ENCODE peak calls at places on chromosomes 13 and 19, in seven cellular contexts. G is AG04450, T is brain microvascular endothelial cell, E is left ventricle myocardium inferior, F is ovary, K is fibroblast of mammary gland, H is tibial artery. C is an unnamed sample.

GRCh38 chr13:57631607-57632275 is at the start of gene PCDH17:
- DNase-seq in G (no peak), T (peak), E (peak), F (no peak), K (no peak), H (peak), C (no peak)

GRCh38 chr13:32415019-32415418 is 12.9 kb downstream of the N4BP2L1 start:
- DNase-seq in G (no peak), T (no peak), E (no peak), F (no peak), K (peak), H (no peak), C (peak)

GRCh38 chr19:12932392-12933286 is 872 bp downstream of the FARSA start:
- DNase-seq in G (no peak), T (no peak), E (no peak), F (peak), K (no peak), H (no peak), C (no peak)

GRCh38 chr19:35757231-35757748 is 461 bp upstream of the HSPB6 start:
- DNase-seq in G (peak), T (peak), E (peak), F (peak), K (peak), H (peak), C (no peak)

GRCh38 chr13:102294407-102295018 is 107.3 kb downstream of the FGF14 start:
- DNase-seq in G (no peak), T (no peak), E (no peak), F (no peak), K (no peak), H (no peak), C (no peak)

GRCh38 chr19:48654299-48655059 is 8.5 kb upstream of the CA11 start:
- DNase-seq in G (no peak), T (no peak), E (no peak), F (no peak), K (no peak), H (no peak), C (no peak)

GRCh38 chr19:17784201-17785008 is 10.5 kb upstream of the B3GNT3 start:
- DNase-seq in G (no peak), T (peak), E (peak), F (peak), K (peak), H (peak), C (peak)

GRCh38 chr13:100508391-100508790 is 80.2 kb downstream of the GGACT start:
- DNase-seq in G (no peak), T (no peak), E (no peak), F (no peak), K (no peak), H (no peak), C (no peak)

GRCh38 chr13:46160474-46161066 is 21.4 kb downstream of the LCP1 start:
- DNase-seq in G (peak), T (peak), E (no peak), F (no peak), K (peak), H (no peak), C (peak)

GRCh38 chr13:46899801-46900200 is 2.9 kb upstream of the HTR2A start:
- DNase-seq in G (no peak), T (no peak), E (no peak), F (no peak), K (no peak), H (no peak), C (no peak)

GRCh38 chr19:35369522-35369921 is 1.3 kb upstream of the GPR42 start:
- DNase-seq in G (no peak), T (no peak), E (no peak), F (no peak), K (no peak), H (no peak), C (no peak)

GRCh38 chr19:50178320-50178719 is 15.2 kb upstream of the IZUMO2 start:
- DNase-seq in G (no peak), T (no peak), E (no peak), F (no peak), K (no peak), H (no peak), C (no peak)

GRCh38 chr13:59012731-59013130 is 1151.0 kb downstream of the DIAPH3 start:
- DNase-seq in G (no peak), T (no peak), E (no peak), F (no peak), K (no peak), H (no peak), C (no peak)

GRCh38 chr19:35833972-35834371 is 18.3 kb downstream of the NPHS1 start:
- DNase-seq in G (no peak), T (no peak), E (no peak), F (no peak), K (no peak), H (no peak), C (no peak)

GRCh38 chr19:11204943-11205349 is 7.6 kb upstream of the KANK2 start:
- DNase-seq in G (no peak), T (no peak), E (no peak), F (peak), K (no peak), H (peak), C (no peak)

GRCh38 chr19:5561559-5561958 is 6.2 kb downstream of the TINCR start:
- DNase-seq in G (no peak), T (no peak), E (no peak), F (no peak), K (no peak), H (no peak), C (no peak)

GRCh38 chr13:30927595-30927994 is 4.9 kb upstream of the TEX26 start:
- DNase-seq in G (no peak), T (no peak), E (no peak), F (no peak), K (peak), H (no peak), C (peak)

GRCh38 chr13:99018418-99019180 is 40.7 kb upstream of the DOCK9 start:
- DNase-seq in G (no peak), T (no peak), E (no peak), F (no peak), K (peak), H (no peak), C (peak)

GRCh38 chr19:38209671-38210457 is 14.2 kb downstream of the DPF1 start:
- DNase-seq in G (no peak), T (no peak), E (peak), F (peak), K (peak), H (peak), C (no peak)

GRCh38 chr13:35164324-35164932 is 222.4 kb downstream of the NBEA start:
- DNase-seq in G (no peak), T (no peak), E (no peak), F (no peak), K (peak), H (no peak), C (peak)

GRCh38 chr19:6061420-6062130 is 48.7 kb downstream of the RFX2 start:
- DNase-seq in G (no peak), T (no peak), E (no peak), F (no peak), K (no peak), H (peak), C (no peak)

GRCh38 chr13:31765441-31765840 is 26.1 kb downstream of the RXFP2 start:
- DNase-seq in G (peak), T (peak), E (no peak), F (no peak), K (peak), H (no peak), C (no peak)

GRCh38 chr19:30148039-30148438 is 206.0 kb downstream of the URI1 start:
- DNase-seq in G (no peak), T (no peak), E (no peak), F (no peak), K (no peak), H (no peak), C (peak)

GRCh38 chr19:4015705-4016402 is 8.3 kb downstream of the PIAS4 start:
- DNase-seq in G (no peak), T (no peak), E (peak), F (peak), K (no peak), H (no peak), C (no peak)

GRCh38 chr13:93755341-93755740 is 528.7 kb downstream of the GPC6 start:
- DNase-seq in G (no peak), T (no peak), E (no peak), F (no peak), K (no peak), H (no peak), C (no peak)

GRCh38 chr13:53197424-53197823 is 168.8 kb downstream of the OLFM4 start:
- DNase-seq in G (no peak), T (no peak), E (no peak), F (no peak), K (no peak), H (no peak), C (no peak)

GRCh38 chr19:51887522-51888498 is at the start of gene ZNF577:
- DNase-seq in G (peak), T (peak), E (peak), F (peak), K (peak), H (peak), C (peak)

DNA sequence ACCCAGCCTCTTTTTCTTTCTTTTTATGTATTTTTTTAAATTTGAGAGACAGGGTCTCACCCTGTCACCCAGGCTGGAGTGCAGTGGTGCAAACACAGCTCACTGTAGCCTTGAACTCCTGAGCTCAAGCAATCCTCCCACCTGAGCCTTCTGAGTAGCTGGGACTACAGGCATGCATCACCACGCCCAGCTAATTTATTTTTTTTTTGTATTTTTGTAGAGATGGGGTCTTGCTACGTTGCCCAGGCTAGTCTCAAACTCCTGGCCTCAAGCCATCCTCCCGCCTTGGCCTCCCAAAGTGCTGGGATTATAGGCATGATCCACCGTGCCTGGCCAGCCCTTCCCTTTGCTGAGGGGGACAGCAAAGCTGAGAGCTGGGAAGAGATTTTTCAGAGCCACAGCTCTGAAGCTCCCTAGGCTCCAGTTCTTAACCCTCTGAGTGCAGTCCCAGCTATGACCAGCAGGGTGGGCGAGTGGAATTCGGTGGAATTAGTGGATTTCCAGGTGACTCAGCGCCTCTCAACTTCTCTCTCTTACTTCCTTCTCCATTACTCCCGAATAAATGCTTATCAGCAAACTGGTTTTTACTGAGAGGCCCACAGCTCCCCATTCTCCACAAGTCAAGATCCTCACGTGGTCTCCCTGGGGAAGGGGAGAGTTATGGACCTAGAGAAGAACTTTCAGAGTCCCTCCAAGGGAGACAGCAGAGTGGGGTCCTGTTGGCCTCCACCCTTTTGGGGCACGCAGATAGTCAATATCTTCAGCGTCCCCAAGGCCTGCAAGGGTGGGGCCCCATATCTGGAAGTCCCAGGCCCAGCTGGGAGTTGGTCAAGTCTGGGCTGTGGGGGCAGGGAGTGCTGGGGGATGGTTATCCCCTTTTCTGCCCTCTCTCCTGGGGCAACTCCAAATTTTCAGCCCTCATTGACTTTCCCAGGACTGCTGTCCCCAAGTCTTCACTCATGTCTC is 1.2 kb downstream of the BLVRB start:
- DNase-seq in G (peak), T (peak), E (peak), F (peak), K (peak), H (peak), C (peak)
- TF ChIP-seq CTCF in G (peak), T (peak), E (peak), F (peak), K (peak), H (peak), C (peak)

GRCh38 chr19:31274266-31274963 is 74.8 kb downstream of the TSHZ3 start:
- DNase-seq in G (no peak), T (no peak), E (no peak), F (no peak), K (no peak), H (no peak), C (no peak)
- H3K4me3 ChIP-seq in G (no peak), T (no peak), E (no peak), F (peak), K (no peak), H (no peak), C (no peak)

GRCh38 chr19:33430674-33431277 is 57.3 kb downstream of the CEBPG start:
- DNase-seq in G (peak), T (peak), E (peak), F (peak), K (peak), H (no peak), C (peak)

GRCh38 chr19:33431986-33432385 is 58.5 kb downstream of the CEBPG start:
- DNase-seq in G (no peak), T (no peak), E (no peak), F (no peak), K (no peak), H (no peak), C (no peak)

GRCh38 chr19:33427801-33428626 is 54.5 kb downstream of the CEBPG start:
- DNase-seq in G (no peak), T (no peak), E (peak), F (peak), K (no peak), H (no peak), C (no peak)

GRCh38 chr19:33428627-33429013 is 55.1 kb downstream of the CEBPG start:
- DNase-seq in G (no peak), T (no peak), E (peak), F (no peak), K (no peak), H (no peak), C (no peak)

GRCh38 chr19:33429891-33430673 is 56.6 kb downstream of the CEBPG start:
- DNase-seq in G (no peak), T (no peak), E (peak), F (peak), K (no peak), H (no peak), C (no peak)
- TF ChIP-seq CTCF in G (no peak), T (no peak), E (no peak), F (no peak), K (no peak), H (no peak), C (no peak)

DNA sequence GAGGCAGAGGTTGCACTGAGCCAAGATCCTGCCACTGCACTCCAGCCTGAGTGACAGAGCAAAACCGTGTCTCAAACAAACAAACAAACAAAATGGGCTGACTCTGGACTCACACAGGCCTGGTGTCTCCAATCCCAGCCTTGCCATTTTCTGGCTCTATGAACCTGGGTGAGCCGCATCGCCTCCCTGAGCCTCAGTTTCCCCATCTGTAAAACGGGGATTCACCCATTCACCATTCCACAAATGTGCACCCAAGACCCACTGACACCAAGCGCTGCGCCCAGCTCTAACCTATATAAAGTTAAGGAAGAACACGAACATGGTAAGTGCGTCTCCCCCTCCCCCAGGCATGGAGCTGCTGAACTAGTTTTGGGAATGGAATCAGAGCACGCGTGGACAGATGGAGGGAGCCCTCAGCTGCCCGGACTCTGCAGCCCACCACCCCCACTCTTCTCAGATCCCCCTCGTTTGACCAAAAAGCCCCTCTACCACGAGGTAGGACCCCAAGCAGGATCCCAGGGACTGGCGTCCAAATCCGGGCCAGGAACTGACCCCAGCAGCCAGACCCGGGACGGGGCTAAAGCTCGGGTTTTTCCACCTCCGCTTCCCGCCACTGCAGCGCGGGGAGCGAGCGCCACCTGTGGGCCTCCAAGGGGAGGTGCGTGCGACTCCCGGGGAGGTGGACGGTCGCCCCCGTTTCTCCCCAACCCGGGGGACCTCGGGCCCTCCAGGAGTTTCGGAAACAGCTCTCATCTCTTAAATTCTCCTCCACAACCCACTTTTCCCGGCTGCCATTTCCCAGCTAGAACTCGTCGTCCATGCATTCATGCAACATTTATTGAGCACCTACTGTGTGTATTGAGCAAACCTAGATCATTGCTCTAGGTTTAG is 33.0 kb upstream of the ADGRE5 start:
- DNase-seq in G (no peak), T (no peak), E (peak), F (peak), K (peak), H (peak), C (no peak)
- H3K4me3 ChIP-seq in G (peak), T (peak), E (peak), F (no peak), K (peak), H (peak), C (no peak)

DNA sequence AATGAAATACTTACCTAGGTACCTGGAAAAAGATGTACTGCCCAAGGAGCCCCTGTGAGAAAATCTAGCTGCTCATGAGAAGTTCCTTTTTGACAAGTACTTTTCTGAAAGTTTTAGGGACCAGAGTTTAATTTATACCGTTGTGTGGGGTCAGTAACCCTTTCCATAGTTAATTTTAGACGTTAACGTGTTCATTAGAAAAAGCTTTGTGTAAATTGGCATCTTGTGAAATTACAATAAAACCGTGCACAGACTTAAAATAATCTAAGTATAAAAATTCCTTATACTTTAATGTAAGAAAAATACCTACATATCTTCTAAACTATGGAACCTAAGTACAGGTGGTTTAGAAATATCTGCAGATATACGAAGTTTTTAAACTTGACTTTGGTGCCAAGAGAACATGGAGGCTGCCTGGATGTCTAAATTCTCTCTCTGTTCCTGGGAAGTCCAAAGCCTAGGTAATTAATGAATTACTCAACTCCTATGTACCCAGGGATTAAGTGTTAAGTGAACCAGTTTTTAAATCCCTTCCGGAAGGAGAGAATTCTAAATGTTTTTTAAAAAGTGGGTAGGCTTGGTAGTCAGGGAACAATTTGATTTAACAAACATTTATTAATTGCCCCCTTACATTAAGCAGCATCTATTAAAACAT is 50.2 kb upstream of the PDX1 start:
- DNase-seq in G (no peak), T (no peak), E (no peak), F (no peak), K (no peak), H (no peak), C (no peak)
- TF ChIP-seq CTCF in G (no peak), T (no peak), E (no peak), F (no peak), K (no peak), H (no peak), C (no peak)